ENCODE peak calls at places on chromosomes 1 and 21, in nine cellular contexts. One of them, this sample, is unnamed.

GRCh38 chr1:15820478-15820877 is 13.0 kb upstream of the UQCRHL start:
- DNase-seq in left ventricle myocardium inferior: no peak
- DNase-seq in neural progenitor cell: no peak
- DNase-seq in body of pancreas: no peak
- DNase-seq in DND-41: no peak
- DNase-seq in heart left ventricle: no peak
- DNase-seq in prostate gland: no peak
- DNase-seq in fibroblast of pulmonary artery: peak
- DNase-seq in cardiac muscle cell: no peak
- DNase-seq in this sample: peak

GRCh38 chr1:39230261-39231190 is 26.0 kb downstream of the MACF1 start:
- DNase-seq in heart left ventricle: no peak
- DNase-seq in fibroblast of pulmonary artery: no peak
- DNase-seq in body of pancreas: no peak
- DNase-seq in prostate gland: peak
- DNase-seq in cardiac muscle cell: peak
- DNase-seq in DND-41: no peak
- DNase-seq in left ventricle myocardium inferior: no peak
- DNase-seq in neural progenitor cell: peak
- DNase-seq in this sample: no peak

GRCh38 chr1:28592314-28593071 is 428 bp downstream of the RAB42 start:
- DNase-seq in DND-41: no peak
- DNase-seq in body of pancreas: peak
- DNase-seq in heart left ventricle: peak
- DNase-seq in neural progenitor cell: peak
- DNase-seq in fibroblast of pulmonary artery: no peak
- DNase-seq in cardiac muscle cell: peak
- DNase-seq in prostate gland: no peak
- DNase-seq in left ventricle myocardium inferior: peak
- DNase-seq in this sample: no peak

GRCh38 chr1:36115200-36115669 is 9.8 kb downstream of the COL8A2 start:
- DNase-seq in body of pancreas: no peak
- DNase-seq in DND-41: no peak
- DNase-seq in heart left ventricle: no peak
- DNase-seq in prostate gland: no peak
- DNase-seq in fibroblast of pulmonary artery: peak
- DNase-seq in cardiac muscle cell: no peak
- DNase-seq in left ventricle myocardium inferior: peak
- DNase-seq in neural progenitor cell: peak
- DNase-seq in this sample: peak

GRCh38 chr1:19363526-19364152 is 51.5 kb downstream of the SLC66A1 start:
- DNase-seq in fibroblast of pulmonary artery: no peak
- DNase-seq in heart left ventricle: no peak
- DNase-seq in left ventricle myocardium inferior: no peak
- DNase-seq in body of pancreas: no peak
- DNase-seq in prostate gland: no peak
- DNase-seq in neural progenitor cell: no peak
- DNase-seq in DND-41: no peak
- DNase-seq in cardiac muscle cell: no peak
- DNase-seq in this sample: no peak

GRCh38 chr1:223344491-223344890 is 19.5 kb downstream of the SUSD4 start:
- DNase-seq in neural progenitor cell: no peak
- DNase-seq in left ventricle myocardium inferior: no peak
- DNase-seq in body of pancreas: peak
- DNase-seq in cardiac muscle cell: no peak
- DNase-seq in DND-41: no peak
- DNase-seq in heart left ventricle: no peak
- DNase-seq in prostate gland: no peak
- DNase-seq in fibroblast of pulmonary artery: no peak
- DNase-seq in this sample: no peak

GRCh38 chr1:27604579-27605299 is 795 bp upstream of the AHDC1 start:
- DNase-seq in body of pancreas: no peak
- DNase-seq in heart left ventricle: no peak
- DNase-seq in cardiac muscle cell: peak
- DNase-seq in prostate gland: no peak
- DNase-seq in left ventricle myocardium inferior: no peak
- DNase-seq in DND-41: no peak
- DNase-seq in fibroblast of pulmonary artery: no peak
- DNase-seq in neural progenitor cell: peak
- DNase-seq in this sample: no peak

GRCh38 chr1:156319664-156320063 is 18.4 kb downstream of the CCT3 start:
- DNase-seq in cardiac muscle cell: peak
- DNase-seq in left ventricle myocardium inferior: no peak
- DNase-seq in prostate gland: no peak
- DNase-seq in body of pancreas: no peak
- DNase-seq in DND-41: no peak
- DNase-seq in fibroblast of pulmonary artery: peak
- DNase-seq in neural progenitor cell: no peak
- DNase-seq in heart left ventricle: no peak
- DNase-seq in this sample: peak

GRCh38 chr21:34510148-34511142 is 1.6 kb downstream of the KCNE1 start:
- DNase-seq in neural progenitor cell: peak
- DNase-seq in DND-41: peak
- DNase-seq in prostate gland: no peak
- DNase-seq in fibroblast of pulmonary artery: peak
- DNase-seq in body of pancreas: peak
- DNase-seq in cardiac muscle cell: peak
- DNase-seq in heart left ventricle: peak
- DNase-seq in left ventricle myocardium inferior: peak
- DNase-seq in this sample: peak

GRCh38 chr21:32278068-32278467 is 781 bp downstream of the MIS18A start:
- DNase-seq in left ventricle myocardium inferior: no peak
- DNase-seq in body of pancreas: no peak
- DNase-seq in prostate gland: no peak
- DNase-seq in neural progenitor cell: peak
- DNase-seq in fibroblast of pulmonary artery: no peak
- DNase-seq in heart left ventricle: no peak
- DNase-seq in cardiac muscle cell: peak
- DNase-seq in DND-41: peak
- DNase-seq in this sample: peak

GRCh38 chr1:232764458-232765231 is 40.6 kb upstream of the MAP10 start:
- DNase-seq in cardiac muscle cell: no peak
- DNase-seq in body of pancreas: peak
- DNase-seq in neural progenitor cell: no peak
- DNase-seq in fibroblast of pulmonary artery: no peak
- DNase-seq in DND-41: no peak
- DNase-seq in left ventricle myocardium inferior: no peak
- DNase-seq in heart left ventricle: no peak
- DNase-seq in prostate gland: peak
- DNase-seq in this sample: no peak

GRCh38 chr1:154151311-154151710 is 3.6 kb downstream of the NUP210L start:
- DNase-seq in body of pancreas: no peak
- DNase-seq in heart left ventricle: no peak
- DNase-seq in neural progenitor cell: no peak
- DNase-seq in prostate gland: no peak
- DNase-seq in left ventricle myocardium inferior: no peak
- DNase-seq in fibroblast of pulmonary artery: peak
- DNase-seq in cardiac muscle cell: no peak
- DNase-seq in DND-41: no peak
- DNase-seq in this sample: peak

GRCh38 chr21:46096997-46097825 is 701 bp upstream of the COL6A2 start:
- DNase-seq in body of pancreas: peak
- DNase-seq in left ventricle myocardium inferior: no peak
- DNase-seq in neural progenitor cell: no peak
- DNase-seq in cardiac muscle cell: no peak
- DNase-seq in fibroblast of pulmonary artery: no peak
- DNase-seq in prostate gland: peak
- DNase-seq in DND-41: no peak
- DNase-seq in heart left ventricle: peak
- DNase-seq in this sample: no peak

GRCh38 chr1:154306151-154306550 is 14.7 kb upstream of the AQP10 start:
- DNase-seq in body of pancreas: no peak
- DNase-seq in prostate gland: no peak
- DNase-seq in DND-41: no peak
- DNase-seq in neural progenitor cell: no peak
- DNase-seq in heart left ventricle: no peak
- DNase-seq in left ventricle myocardium inferior: no peak
- DNase-seq in fibroblast of pulmonary artery: no peak
- DNase-seq in cardiac muscle cell: no peak
- DNase-seq in this sample: peak

GRCh38 chr1:199684686-199685273 is 342.7 kb upstream of the NR5A2 start:
- DNase-seq in DND-41: peak
- DNase-seq in prostate gland: peak
- DNase-seq in fibroblast of pulmonary artery: peak
- DNase-seq in neural progenitor cell: peak
- DNase-seq in heart left ventricle: no peak
- DNase-seq in cardiac muscle cell: peak
- DNase-seq in body of pancreas: peak
- DNase-seq in left ventricle myocardium inferior: no peak
- DNase-seq in this sample: peak

GRCh38 chr1:184387871-184388670 is 1.2 kb downstream of the C1orf21 start:
- DNase-seq in fibroblast of pulmonary artery: peak
- DNase-seq in prostate gland: peak
- DNase-seq in cardiac muscle cell: peak
- DNase-seq in heart left ventricle: peak
- DNase-seq in left ventricle myocardium inferior: peak
- DNase-seq in neural progenitor cell: no peak
- DNase-seq in body of pancreas: peak
- DNase-seq in DND-41: no peak
- DNase-seq in this sample: peak

GRCh38 chr1:53704304-53704703 is 34.7 kb downstream of the GLIS1 start:
- DNase-seq in left ventricle myocardium inferior: no peak
- DNase-seq in heart left ventricle: no peak
- DNase-seq in cardiac muscle cell: no peak
- DNase-seq in body of pancreas: no peak
- DNase-seq in neural progenitor cell: no peak
- DNase-seq in DND-41: no peak
- DNase-seq in fibroblast of pulmonary artery: no peak
- DNase-seq in prostate gland: no peak
- DNase-seq in this sample: no peak

GRCh38 chr1:109361649-109362048 is 36.1 kb downstream of the SORT1 start:
- DNase-seq in cardiac muscle cell: no peak
- DNase-seq in DND-41: no peak
- DNase-seq in left ventricle myocardium inferior: no peak
- DNase-seq in prostate gland: no peak
- DNase-seq in neural progenitor cell: no peak
- DNase-seq in heart left ventricle: no peak
- DNase-seq in body of pancreas: no peak
- DNase-seq in fibroblast of pulmonary artery: peak
- DNase-seq in this sample: no peak

GRCh38 chr1:26471498-26472329 is 526 bp upstream of the HMGN2 start:
- DNase-seq in heart left ventricle: peak
- DNase-seq in left ventricle myocardium inferior: peak
- DNase-seq in DND-41: peak
- DNase-seq in body of pancreas: peak
- DNase-seq in fibroblast of pulmonary artery: peak
- DNase-seq in cardiac muscle cell: peak
- DNase-seq in prostate gland: peak
- DNase-seq in neural progenitor cell: peak
- DNase-seq in this sample: peak
- TF ChIP-seq CTCF in heart left ventricle: no peak
- TF ChIP-seq CTCF in left ventricle myocardium inferior: no peak
- TF ChIP-seq CTCF in DND-41: peak
- TF ChIP-seq CTCF in body of pancreas: no peak
- TF ChIP-seq CTCF in fibroblast of pulmonary artery: no peak
- TF ChIP-seq CTCF in cardiac muscle cell: no peak
- TF ChIP-seq CTCF in prostate gland: no peak
- TF ChIP-seq CTCF in neural progenitor cell: no peak
- TF ChIP-seq CTCF in this sample: no peak

GRCh38 chr1:8662380-8663072 is 154.9 kb downstream of the RERE start:
- DNase-seq in cardiac muscle cell: no peak
- DNase-seq in prostate gland: no peak
- DNase-seq in body of pancreas: no peak
- DNase-seq in fibroblast of pulmonary artery: no peak
- DNase-seq in heart left ventricle: no peak
- DNase-seq in DND-41: no peak
- DNase-seq in left ventricle myocardium inferior: no peak
- DNase-seq in neural progenitor cell: no peak
- DNase-seq in this sample: no peak

GRCh38 chr1:8663090-8663802 is 154.2 kb downstream of the RERE start:
- DNase-seq in prostate gland: no peak
- DNase-seq in DND-41: no peak
- DNase-seq in body of pancreas: no peak
- DNase-seq in fibroblast of pulmonary artery: peak
- DNase-seq in heart left ventricle: no peak
- DNase-seq in neural progenitor cell: no peak
- DNase-seq in cardiac muscle cell: no peak
- DNase-seq in left ventricle myocardium inferior: no peak
- DNase-seq in this sample: no peak

GRCh38 chr1:8661185-8662110 is 156.0 kb downstream of the RERE start:
- DNase-seq in heart left ventricle: peak
- DNase-seq in prostate gland: no peak
- DNase-seq in fibroblast of pulmonary artery: peak
- DNase-seq in neural progenitor cell: no peak
- DNase-seq in cardiac muscle cell: no peak
- DNase-seq in DND-41: no peak
- DNase-seq in left ventricle myocardium inferior: no peak
- DNase-seq in body of pancreas: peak
- DNase-seq in this sample: peak

GRCh38 chr1:8663915-8664331 is 153.5 kb downstream of the RERE start:
- DNase-seq in cardiac muscle cell: no peak
- DNase-seq in left ventricle myocardium inferior: no peak
- DNase-seq in prostate gland: no peak
- DNase-seq in heart left ventricle: no peak
- DNase-seq in neural progenitor cell: no peak
- DNase-seq in fibroblast of pulmonary artery: peak
- DNase-seq in DND-41: peak
- DNase-seq in body of pancreas: peak
- DNase-seq in this sample: peak

DNA sequence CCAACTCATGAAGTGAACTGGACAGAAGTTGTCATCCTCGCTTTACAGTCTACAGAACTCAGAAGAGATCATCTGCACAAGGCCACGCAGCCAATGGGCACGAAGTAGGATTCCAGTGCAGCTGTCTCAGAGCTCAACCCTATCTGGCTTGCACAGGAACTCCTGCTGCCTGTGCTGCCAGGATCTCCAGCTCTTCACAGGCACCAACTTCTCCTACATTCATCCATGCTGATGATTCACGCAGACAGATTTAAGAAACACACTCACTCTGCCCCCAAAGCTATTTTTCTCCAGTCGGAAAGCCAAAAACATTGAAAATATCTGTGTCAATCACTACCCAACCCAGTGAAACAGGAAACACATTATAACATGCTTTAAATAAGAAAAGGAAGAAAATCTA is 157.0 kb downstream of the RERE start:
- DNase-seq in cardiac muscle cell: peak
- DNase-seq in heart left ventricle: peak
- DNase-seq in left ventricle myocardium inferior: peak
- DNase-seq in neural progenitor cell: no peak
- DNase-seq in fibroblast of pulmonary artery: peak
- DNase-seq in body of pancreas: peak
- DNase-seq in DND-41: no peak
- DNase-seq in prostate gland: peak
- DNase-seq in this sample: peak
- H3K4me3 ChIP-seq in cardiac muscle cell: no peak
- H3K4me3 ChIP-seq in heart left ventricle: no peak
- H3K4me3 ChIP-seq in left ventricle myocardium inferior: no peak
- H3K4me3 ChIP-seq in neural progenitor cell: no peak
- H3K4me3 ChIP-seq in fibroblast of pulmonary artery: no peak
- H3K4me3 ChIP-seq in body of pancreas: no peak
- H3K4me3 ChIP-seq in DND-41: no peak
- H3K4me3 ChIP-seq in prostate gland: no peak
- H3K4me3 ChIP-seq in this sample: no peak

GRCh38 chr1:48228156-48228555 is 5.6 kb downstream of the SLC5A9 start:
- DNase-seq in body of pancreas: no peak
- DNase-seq in DND-41: no peak
- DNase-seq in cardiac muscle cell: peak
- DNase-seq in fibroblast of pulmonary artery: no peak
- DNase-seq in heart left ventricle: no peak
- DNase-seq in neural progenitor cell: peak
- DNase-seq in left ventricle myocardium inferior: no peak
- DNase-seq in prostate gland: no peak
- DNase-seq in this sample: peak
- TF ChIP-seq CTCF in body of pancreas: no peak
- TF ChIP-seq CTCF in DND-41: peak
- TF ChIP-seq CTCF in cardiac muscle cell: peak
- TF ChIP-seq CTCF in fibroblast of pulmonary artery: no peak
- TF ChIP-seq CTCF in heart left ventricle: peak
- TF ChIP-seq CTCF in neural progenitor cell: peak
- TF ChIP-seq CTCF in left ventricle myocardium inferior: no peak
- TF ChIP-seq CTCF in prostate gland: no peak
- TF ChIP-seq CTCF in this sample: peak

GRCh38 chr1:208308221-208308620 is 64.0 kb upstream of the PLXNA2 start:
- DNase-seq in body of pancreas: no peak
- DNase-seq in prostate gland: no peak
- DNase-seq in fibroblast of pulmonary artery: no peak
- DNase-seq in heart left ventricle: no peak
- DNase-seq in left ventricle myocardium inferior: no peak
- DNase-seq in neural progenitor cell: no peak
- DNase-seq in DND-41: no peak
- DNase-seq in cardiac muscle cell: no peak
- DNase-seq in this sample: no peak
- H3K4me3 ChIP-seq in body of pancreas: no peak
- H3K4me3 ChIP-seq in prostate gland: no peak
- H3K4me3 ChIP-seq in fibroblast of pulmonary artery: no peak
- H3K4me3 ChIP-seq in heart left ventricle: no peak
- H3K4me3 ChIP-seq in left ventricle myocardium inferior: no peak
- H3K4me3 ChIP-seq in neural progenitor cell: no peak
- H3K4me3 ChIP-seq in DND-41: no peak
- H3K4me3 ChIP-seq in cardiac muscle cell: no peak
- H3K4me3 ChIP-seq in this sample: no peak